ENCODE peak calls at places on chromosomes 2 and 18, in nine cellular contexts. One of them, this sample, is unnamed.
A peak's percentile ranks its signal among the peaks of the same experiment; 100 is the strongest.

GRCh38 chr2:241080405-241081189 is 21.5 kb downstream of the MTERF4 start:
- DNase-seq in cardiac septum: no peak
- DNase-seq in SJCRH30: no peak
- DNase-seq in stimulated activated CD8-positive, alpha-beta memory T cell treated with anti-CD3 and anti-CD28 coated beads, Interleukin-2, amount 100 ng/mL, for 48 hours: no peak
- DNase-seq in ovary: no peak
- DNase-seq in T1000: no peak
- DNase-seq in AG09319: no peak
- DNase-seq in left ventricle myocardium inferior: no peak
- DNase-seq in stimulated activated CD4-positive, alpha-beta T cell treated with anti-CD3 and anti-CD28 coated beads, Interleukin-2, amount 100 ng/mL, for 48 hours: no peak
- DNase-seq in this sample: no peak

GRCh38 chr18:25805323-25805722 is 285.1 kb downstream of the SS18 start:
- DNase-seq in cardiac septum: no peak
- DNase-seq in SJCRH30: no peak
- DNase-seq in stimulated activated CD8-positive, alpha-beta memory T cell treated with anti-CD3 and anti-CD28 coated beads, Interleukin-2, amount 100 ng/mL, for 48 hours: no peak
- DNase-seq in ovary: peak; percentile 18
- DNase-seq in T1000: peak; percentile 33
- DNase-seq in AG09319: peak; percentile 90
- DNase-seq in left ventricle myocardium inferior: no peak
- DNase-seq in stimulated activated CD4-positive, alpha-beta T cell treated with anti-CD3 and anti-CD28 coated beads, Interleukin-2, amount 100 ng/mL, for 48 hours: no peak
- DNase-seq in this sample: no peak

GRCh38 chr2:234770081-234770506 is 181.7 kb upstream of the SH3BP4 start:
- DNase-seq in cardiac septum: no peak
- DNase-seq in SJCRH30: peak; percentile 82
- DNase-seq in stimulated activated CD8-positive, alpha-beta memory T cell treated with anti-CD3 and anti-CD28 coated beads, Interleukin-2, amount 100 ng/mL, for 48 hours: no peak
- DNase-seq in ovary: peak; percentile 63
- DNase-seq in T1000: peak; percentile 61
- DNase-seq in AG09319: no peak
- DNase-seq in left ventricle myocardium inferior: peak; percentile 33
- DNase-seq in stimulated activated CD4-positive, alpha-beta T cell treated with anti-CD3 and anti-CD28 coated beads, Interleukin-2, amount 100 ng/mL, for 48 hours: no peak
- DNase-seq in this sample: no peak

GRCh38 chr2:182818541-182819308 is 47.7 kb downstream of the FRZB start:
- DNase-seq in cardiac septum: no peak
- DNase-seq in SJCRH30: peak; percentile 59
- DNase-seq in stimulated activated CD8-positive, alpha-beta memory T cell treated with anti-CD3 and anti-CD28 coated beads, Interleukin-2, amount 100 ng/mL, for 48 hours: no peak
- DNase-seq in ovary: no peak
- DNase-seq in T1000: no peak
- DNase-seq in AG09319: no peak
- DNase-seq in left ventricle myocardium inferior: no peak
- DNase-seq in stimulated activated CD4-positive, alpha-beta T cell treated with anti-CD3 and anti-CD28 coated beads, Interleukin-2, amount 100 ng/mL, for 48 hours: no peak
- DNase-seq in this sample: no peak

GRCh38 chr18:6566338-6566911 is 151.7 kb upstream of the L3MBTL4 start:
- DNase-seq in cardiac septum: no peak
- DNase-seq in SJCRH30: no peak
- DNase-seq in stimulated activated CD8-positive, alpha-beta memory T cell treated with anti-CD3 and anti-CD28 coated beads, Interleukin-2, amount 100 ng/mL, for 48 hours: no peak
- DNase-seq in ovary: no peak
- DNase-seq in T1000: no peak
- DNase-seq in AG09319: no peak
- DNase-seq in left ventricle myocardium inferior: no peak
- DNase-seq in stimulated activated CD4-positive, alpha-beta T cell treated with anti-CD3 and anti-CD28 coated beads, Interleukin-2, amount 100 ng/mL, for 48 hours: no peak
- DNase-seq in this sample: no peak

GRCh38 chr18:21112140-21112473 is 494 bp upstream of the ROCK1 start:
- DNase-seq in cardiac septum: no peak
- DNase-seq in SJCRH30: no peak
- DNase-seq in stimulated activated CD8-positive, alpha-beta memory T cell treated with anti-CD3 and anti-CD28 coated beads, Interleukin-2, amount 100 ng/mL, for 48 hours: peak; percentile 19
- DNase-seq in ovary: no peak
- DNase-seq in T1000: no peak
- DNase-seq in AG09319: no peak
- DNase-seq in left ventricle myocardium inferior: no peak
- DNase-seq in stimulated activated CD4-positive, alpha-beta T cell treated with anti-CD3 and anti-CD28 coated beads, Interleukin-2, amount 100 ng/mL, for 48 hours: no peak
- DNase-seq in this sample: no peak

GRCh38 chr18:8742382-8743361 is 37.3 kb downstream of the MTCL1 start:
- DNase-seq in cardiac septum: no peak
- DNase-seq in SJCRH30: no peak
- DNase-seq in stimulated activated CD8-positive, alpha-beta memory T cell treated with anti-CD3 and anti-CD28 coated beads, Interleukin-2, amount 100 ng/mL, for 48 hours: no peak
- DNase-seq in ovary: no peak
- DNase-seq in T1000: no peak
- DNase-seq in AG09319: no peak
- DNase-seq in left ventricle myocardium inferior: no peak
- DNase-seq in stimulated activated CD4-positive, alpha-beta T cell treated with anti-CD3 and anti-CD28 coated beads, Interleukin-2, amount 100 ng/mL, for 48 hours: no peak
- DNase-seq in this sample: no peak

GRCh38 chr2:68365087-68365486 is at the start of gene PLEK:
- DNase-seq in cardiac septum: peak; percentile 93
- DNase-seq in SJCRH30: no peak
- DNase-seq in stimulated activated CD8-positive, alpha-beta memory T cell treated with anti-CD3 and anti-CD28 coated beads, Interleukin-2, amount 100 ng/mL, for 48 hours: no peak
- DNase-seq in ovary: peak; percentile 10
- DNase-seq in T1000: no peak
- DNase-seq in AG09319: no peak
- DNase-seq in left ventricle myocardium inferior: peak; percentile 56
- DNase-seq in stimulated activated CD4-positive, alpha-beta T cell treated with anti-CD3 and anti-CD28 coated beads, Interleukin-2, amount 100 ng/mL, for 48 hours: no peak
- DNase-seq in this sample: peak; percentile 70

GRCh38 chr2:62928015-62928414 is 122.6 kb upstream of the OTX1 start:
- DNase-seq in cardiac septum: no peak
- DNase-seq in SJCRH30: no peak
- DNase-seq in stimulated activated CD8-positive, alpha-beta memory T cell treated with anti-CD3 and anti-CD28 coated beads, Interleukin-2, amount 100 ng/mL, for 48 hours: no peak
- DNase-seq in ovary: no peak
- DNase-seq in T1000: no peak
- DNase-seq in AG09319: no peak
- DNase-seq in left ventricle myocardium inferior: no peak
- DNase-seq in stimulated activated CD4-positive, alpha-beta T cell treated with anti-CD3 and anti-CD28 coated beads, Interleukin-2, amount 100 ng/mL, for 48 hours: no peak
- DNase-seq in this sample: no peak

GRCh38 chr2:170733821-170734600 is 18.9 kb downstream of the SP5 start:
- DNase-seq in cardiac septum: no peak
- DNase-seq in SJCRH30: peak; percentile 32
- DNase-seq in stimulated activated CD8-positive, alpha-beta memory T cell treated with anti-CD3 and anti-CD28 coated beads, Interleukin-2, amount 100 ng/mL, for 48 hours: no peak
- DNase-seq in ovary: no peak
- DNase-seq in T1000: no peak
- DNase-seq in AG09319: no peak
- DNase-seq in left ventricle myocardium inferior: no peak
- DNase-seq in stimulated activated CD4-positive, alpha-beta T cell treated with anti-CD3 and anti-CD28 coated beads, Interleukin-2, amount 100 ng/mL, for 48 hours: no peak
- DNase-seq in this sample: no peak

GRCh38 chr2:240857039-240858008 is 11.3 kb upstream of the AGXT start:
- DNase-seq in cardiac septum: no peak
- DNase-seq in SJCRH30: no peak
- DNase-seq in stimulated activated CD8-positive, alpha-beta memory T cell treated with anti-CD3 and anti-CD28 coated beads, Interleukin-2, amount 100 ng/mL, for 48 hours: no peak
- DNase-seq in ovary: no peak
- DNase-seq in T1000: no peak
- DNase-seq in AG09319: no peak
- DNase-seq in left ventricle myocardium inferior: no peak
- DNase-seq in stimulated activated CD4-positive, alpha-beta T cell treated with anti-CD3 and anti-CD28 coated beads, Interleukin-2, amount 100 ng/mL, for 48 hours: no peak
- DNase-seq in this sample: peak; percentile 98

GRCh38 chr18:58128286-58129018 is 84.4 kb downstream of the NEDD4L start:
- DNase-seq in cardiac septum: no peak
- DNase-seq in SJCRH30: no peak
- DNase-seq in stimulated activated CD8-positive, alpha-beta memory T cell treated with anti-CD3 and anti-CD28 coated beads, Interleukin-2, amount 100 ng/mL, for 48 hours: no peak
- DNase-seq in ovary: no peak
- DNase-seq in T1000: no peak
- DNase-seq in AG09319: no peak
- DNase-seq in left ventricle myocardium inferior: no peak
- DNase-seq in stimulated activated CD4-positive, alpha-beta T cell treated with anti-CD3 and anti-CD28 coated beads, Interleukin-2, amount 100 ng/mL, for 48 hours: no peak
- DNase-seq in this sample: peak; percentile 55

GRCh38 chr2:218145124-218145523 is 19.3 kb downstream of the CXCR2 start:
- DNase-seq in cardiac septum: peak; percentile 93
- DNase-seq in SJCRH30: no peak
- DNase-seq in stimulated activated CD8-positive, alpha-beta memory T cell treated with anti-CD3 and anti-CD28 coated beads, Interleukin-2, amount 100 ng/mL, for 48 hours: no peak
- DNase-seq in ovary: no peak
- DNase-seq in T1000: no peak
- DNase-seq in AG09319: no peak
- DNase-seq in left ventricle myocardium inferior: peak; percentile 21
- DNase-seq in stimulated activated CD4-positive, alpha-beta T cell treated with anti-CD3 and anti-CD28 coated beads, Interleukin-2, amount 100 ng/mL, for 48 hours: no peak
- DNase-seq in this sample: peak; percentile 63

GRCh38 chr2:176763111-176763510 is 449.5 kb upstream of the HNRNPA3 start:
- DNase-seq in cardiac septum: no peak
- DNase-seq in SJCRH30: no peak
- DNase-seq in stimulated activated CD8-positive, alpha-beta memory T cell treated with anti-CD3 and anti-CD28 coated beads, Interleukin-2, amount 100 ng/mL, for 48 hours: no peak
- DNase-seq in ovary: no peak
- DNase-seq in T1000: no peak
- DNase-seq in AG09319: no peak
- DNase-seq in left ventricle myocardium inferior: no peak
- DNase-seq in stimulated activated CD4-positive, alpha-beta T cell treated with anti-CD3 and anti-CD28 coated beads, Interleukin-2, amount 100 ng/mL, for 48 hours: no peak
- DNase-seq in this sample: no peak

GRCh38 chr2:159459279-159459678 is 157.1 kb downstream of the BAZ2B start:
- DNase-seq in cardiac septum: no peak
- DNase-seq in SJCRH30: no peak
- DNase-seq in stimulated activated CD8-positive, alpha-beta memory T cell treated with anti-CD3 and anti-CD28 coated beads, Interleukin-2, amount 100 ng/mL, for 48 hours: no peak
- DNase-seq in ovary: no peak
- DNase-seq in T1000: no peak
- DNase-seq in AG09319: no peak
- DNase-seq in left ventricle myocardium inferior: no peak
- DNase-seq in stimulated activated CD4-positive, alpha-beta T cell treated with anti-CD3 and anti-CD28 coated beads, Interleukin-2, amount 100 ng/mL, for 48 hours: no peak
- DNase-seq in this sample: no peak

GRCh38 chr18:54850598-54850997 is 22.3 kb downstream of the RAB27B start:
- DNase-seq in cardiac septum: no peak
- DNase-seq in SJCRH30: no peak
- DNase-seq in stimulated activated CD8-positive, alpha-beta memory T cell treated with anti-CD3 and anti-CD28 coated beads, Interleukin-2, amount 100 ng/mL, for 48 hours: no peak
- DNase-seq in ovary: no peak
- DNase-seq in T1000: no peak
- DNase-seq in AG09319: no peak
- DNase-seq in left ventricle myocardium inferior: no peak
- DNase-seq in stimulated activated CD4-positive, alpha-beta T cell treated with anti-CD3 and anti-CD28 coated beads, Interleukin-2, amount 100 ng/mL, for 48 hours: no peak
- DNase-seq in this sample: no peak

GRCh38 chr2:219362524-219363164 is 25.1 kb downstream of the DNPEP start:
- DNase-seq in cardiac septum: peak; percentile 82
- DNase-seq in SJCRH30: peak; percentile 58
- DNase-seq in stimulated activated CD8-positive, alpha-beta memory T cell treated with anti-CD3 and anti-CD28 coated beads, Interleukin-2, amount 100 ng/mL, for 48 hours: no peak
- DNase-seq in ovary: no peak
- DNase-seq in T1000: peak; percentile 45
- DNase-seq in AG09319: peak; percentile 91
- DNase-seq in left ventricle myocardium inferior: peak; percentile 61
- DNase-seq in stimulated activated CD4-positive, alpha-beta T cell treated with anti-CD3 and anti-CD28 coated beads, Interleukin-2, amount 100 ng/mL, for 48 hours: no peak
- DNase-seq in this sample: no peak

GRCh38 chr2:65366595-65367125 is 65.7 kb downstream of the SPRED2 start:
- DNase-seq in cardiac septum: no peak
- DNase-seq in SJCRH30: peak; percentile 77
- DNase-seq in stimulated activated CD8-positive, alpha-beta memory T cell treated with anti-CD3 and anti-CD28 coated beads, Interleukin-2, amount 100 ng/mL, for 48 hours: no peak
- DNase-seq in ovary: no peak
- DNase-seq in T1000: peak; percentile 50
- DNase-seq in AG09319: peak; percentile 79
- DNase-seq in left ventricle myocardium inferior: no peak
- DNase-seq in stimulated activated CD4-positive, alpha-beta T cell treated with anti-CD3 and anti-CD28 coated beads, Interleukin-2, amount 100 ng/mL, for 48 hours: peak; percentile 29
- DNase-seq in this sample: no peak

GRCh38 chr2:238039985-238040384 is 20.8 kb upstream of the SCLY start:
- DNase-seq in cardiac septum: no peak
- DNase-seq in SJCRH30: no peak
- DNase-seq in stimulated activated CD8-positive, alpha-beta memory T cell treated with anti-CD3 and anti-CD28 coated beads, Interleukin-2, amount 100 ng/mL, for 48 hours: no peak
- DNase-seq in ovary: no peak
- DNase-seq in T1000: no peak
- DNase-seq in AG09319: no peak
- DNase-seq in left ventricle myocardium inferior: no peak
- DNase-seq in stimulated activated CD4-positive, alpha-beta T cell treated with anti-CD3 and anti-CD28 coated beads, Interleukin-2, amount 100 ng/mL, for 48 hours: no peak
- DNase-seq in this sample: no peak

GRCh38 chr2:106269591-106270291 is 75.6 kb upstream of the UXS1 start:
- DNase-seq in cardiac septum: no peak
- DNase-seq in SJCRH30: no peak
- DNase-seq in stimulated activated CD8-positive, alpha-beta memory T cell treated with anti-CD3 and anti-CD28 coated beads, Interleukin-2, amount 100 ng/mL, for 48 hours: peak; percentile 5
- DNase-seq in ovary: no peak
- DNase-seq in T1000: no peak
- DNase-seq in AG09319: no peak
- DNase-seq in left ventricle myocardium inferior: peak; percentile 55
- DNase-seq in stimulated activated CD4-positive, alpha-beta T cell treated with anti-CD3 and anti-CD28 coated beads, Interleukin-2, amount 100 ng/mL, for 48 hours: peak; percentile 37
- DNase-seq in this sample: peak; percentile 94

GRCh38 chr2:163341426-163341825 is 394.4 kb downstream of the FIGN start:
- DNase-seq in cardiac septum: no peak
- DNase-seq in SJCRH30: no peak
- DNase-seq in stimulated activated CD8-positive, alpha-beta memory T cell treated with anti-CD3 and anti-CD28 coated beads, Interleukin-2, amount 100 ng/mL, for 48 hours: no peak
- DNase-seq in ovary: no peak
- DNase-seq in T1000: no peak
- DNase-seq in AG09319: no peak
- DNase-seq in left ventricle myocardium inferior: no peak
- DNase-seq in stimulated activated CD4-positive, alpha-beta T cell treated with anti-CD3 and anti-CD28 coated beads, Interleukin-2, amount 100 ng/mL, for 48 hours: no peak
- DNase-seq in this sample: no peak

GRCh38 chr2:3423492-3424170 is 44.1 kb downstream of the TRAPPC12 start:
- DNase-seq in cardiac septum: peak; percentile 83
- DNase-seq in SJCRH30: peak; percentile 66
- DNase-seq in stimulated activated CD8-positive, alpha-beta memory T cell treated with anti-CD3 and anti-CD28 coated beads, Interleukin-2, amount 100 ng/mL, for 48 hours: peak; percentile 72
- DNase-seq in ovary: peak; percentile 57
- DNase-seq in T1000: peak; percentile 26
- DNase-seq in AG09319: no peak
- DNase-seq in left ventricle myocardium inferior: peak; percentile 65
- DNase-seq in stimulated activated CD4-positive, alpha-beta T cell treated with anti-CD3 and anti-CD28 coated beads, Interleukin-2, amount 100 ng/mL, for 48 hours: peak; percentile 83
- DNase-seq in this sample: peak; percentile 57

GRCh38 chr2:60442608-60443007 is 110.8 kb downstream of the BCL11A start:
- DNase-seq in cardiac septum: no peak
- DNase-seq in SJCRH30: no peak
- DNase-seq in stimulated activated CD8-positive, alpha-beta memory T cell treated with anti-CD3 and anti-CD28 coated beads, Interleukin-2, amount 100 ng/mL, for 48 hours: no peak
- DNase-seq in ovary: no peak
- DNase-seq in T1000: no peak
- DNase-seq in AG09319: no peak
- DNase-seq in left ventricle myocardium inferior: no peak
- DNase-seq in stimulated activated CD4-positive, alpha-beta T cell treated with anti-CD3 and anti-CD28 coated beads, Interleukin-2, amount 100 ng/mL, for 48 hours: no peak
- DNase-seq in this sample: no peak

GRCh38 chr2:24763843-24764242 is 29.3 kb downstream of the PTRHD1 start:
- DNase-seq in cardiac septum: no peak
- DNase-seq in SJCRH30: no peak
- DNase-seq in stimulated activated CD8-positive, alpha-beta memory T cell treated with anti-CD3 and anti-CD28 coated beads, Interleukin-2, amount 100 ng/mL, for 48 hours: no peak
- DNase-seq in ovary: no peak
- DNase-seq in T1000: no peak
- DNase-seq in AG09319: no peak
- DNase-seq in left ventricle myocardium inferior: no peak
- DNase-seq in stimulated activated CD4-positive, alpha-beta T cell treated with anti-CD3 and anti-CD28 coated beads, Interleukin-2, amount 100 ng/mL, for 48 hours: no peak
- DNase-seq in this sample: no peak